ENCODE peak calls at places on chromosome 1, in six cellular contexts. One of them, this sample, is unnamed.
A peak's percentile ranks its signal among the peaks of the same experiment; 100 is the strongest.

GRCh38 chr1:100320311-100321097 is 31.8 kb upstream of the CDC14A start:
- DNase-seq in PC-3: no peak
- DNase-seq in GM12864: no peak
- DNase-seq in tibial nerve: no peak
- DNase-seq in neural crest cell: no peak
- DNase-seq in mucosa of descending colon: no peak
- DNase-seq in this sample: no peak

GRCh38 chr1:18249691-18250090 is 142.1 kb downstream of the IGSF21 start:
- DNase-seq in tibial nerve: no peak
- DNase-seq in GM12864: no peak
- DNase-seq in neural crest cell: no peak
- DNase-seq in PC-3: no peak
- DNase-seq in mucosa of descending colon: no peak
- DNase-seq in this sample: no peak

GRCh38 chr1:201359873-201360210 is 17.6 kb downstream of the TNNT2 start:
- DNase-seq in neural crest cell: no peak
- DNase-seq in PC-3: no peak
- DNase-seq in tibial nerve: no peak
- DNase-seq in GM12864: no peak
- DNase-seq in mucosa of descending colon: no peak
- DNase-seq in this sample: no peak

GRCh38 chr1:119341372-119341947 is 27.1 kb upstream of the HAO2 start:
- DNase-seq in GM12864: no peak
- DNase-seq in mucosa of descending colon: no peak
- DNase-seq in tibial nerve: no peak
- DNase-seq in neural crest cell: no peak
- DNase-seq in PC-3: no peak
- DNase-seq in this sample: no peak

GRCh38 chr1:17359031-17359430 is 13.0 kb upstream of the PADI6 start:
- DNase-seq in tibial nerve: no peak
- DNase-seq in GM12864: no peak
- DNase-seq in neural crest cell: no peak
- DNase-seq in mucosa of descending colon: no peak
- DNase-seq in PC-3: no peak
- DNase-seq in this sample: no peak

GRCh38 chr1:26700711-26701110 is 4.9 kb downstream of the ARID1A start:
- DNase-seq in mucosa of descending colon: no peak
- DNase-seq in PC-3: no peak
- DNase-seq in tibial nerve: no peak
- DNase-seq in neural crest cell: no peak
- DNase-seq in GM12864: no peak
- DNase-seq in this sample: no peak

GRCh38 chr1:214008791-214009612 is 21.2 kb downstream of the PROX1 start:
- DNase-seq in mucosa of descending colon: no peak
- DNase-seq in tibial nerve: no peak
- DNase-seq in PC-3: no peak
- DNase-seq in GM12864: no peak
- DNase-seq in neural crest cell: no peak
- DNase-seq in this sample: no peak

GRCh38 chr1:233328661-233329498 is 1.4 kb downstream of the MAP3K21 start:
- DNase-seq in PC-3: peak; percentile 38
- DNase-seq in GM12864: no peak
- DNase-seq in neural crest cell: no peak
- DNase-seq in mucosa of descending colon: peak; percentile 64
- DNase-seq in tibial nerve: no peak
- DNase-seq in this sample: no peak

GRCh38 chr1:75985827-75986226 is 53.6 kb upstream of the ASB17 start:
- DNase-seq in GM12864: peak; percentile 62
- DNase-seq in mucosa of descending colon: no peak
- DNase-seq in neural crest cell: no peak
- DNase-seq in PC-3: peak; percentile 53
- DNase-seq in tibial nerve: no peak
- DNase-seq in this sample: no peak

GRCh38 chr1:182679684-182680083 is 4.7 kb downstream of the RGS8 start:
- DNase-seq in mucosa of descending colon: no peak
- DNase-seq in PC-3: no peak
- DNase-seq in tibial nerve: no peak
- DNase-seq in neural crest cell: no peak
- DNase-seq in GM12864: no peak
- DNase-seq in this sample: no peak

GRCh38 chr1:159881930-159882839 is 17.8 kb downstream of the CFAP45 start:
- DNase-seq in PC-3: peak; percentile 100
- DNase-seq in neural crest cell: no peak
- DNase-seq in GM12864: no peak
- DNase-seq in mucosa of descending colon: peak; percentile 96
- DNase-seq in tibial nerve: peak; percentile 20
- DNase-seq in this sample: no peak

DNA sequence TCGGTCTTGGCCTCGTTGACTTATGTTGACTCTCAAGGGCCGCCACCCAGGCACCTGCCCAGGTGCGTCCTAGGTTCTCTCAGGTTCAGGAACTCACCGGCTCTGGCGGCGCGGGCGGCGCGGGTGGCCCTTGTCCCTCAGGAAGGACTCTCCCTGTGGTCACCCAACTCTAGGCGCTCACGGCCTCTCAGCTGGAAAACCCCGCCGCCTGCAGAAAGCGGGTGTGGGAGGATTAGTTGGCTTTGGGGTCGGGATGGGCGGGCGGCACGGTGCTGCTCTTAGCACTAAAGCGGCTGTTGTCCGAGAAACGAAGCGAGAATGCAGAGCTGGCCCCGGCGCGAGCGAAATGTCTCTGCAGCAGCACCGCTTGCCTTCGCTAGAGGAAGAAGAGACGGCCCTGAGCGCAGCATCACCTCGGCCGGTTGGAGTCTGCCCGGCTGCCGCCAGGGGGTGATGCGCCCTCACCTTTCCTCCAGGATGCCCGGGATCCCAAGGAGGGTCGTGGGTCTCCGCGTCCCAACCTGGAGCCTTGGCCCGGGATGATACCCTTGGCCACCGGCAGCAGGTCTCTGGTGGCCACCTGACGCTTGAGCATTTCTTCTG is 8.1 kb upstream of the TADA1 start:
- DNase-seq in GM12864: no peak
- DNase-seq in mucosa of descending colon: peak; percentile 59
- DNase-seq in neural crest cell: peak; percentile 70
- DNase-seq in PC-3: no peak
- DNase-seq in tibial nerve: no peak
- DNase-seq in this sample: no peak
- TF ChIP-seq CTCF in GM12864: peak; percentile 73
- TF ChIP-seq CTCF in mucosa of descending colon: no peak
- TF ChIP-seq CTCF in neural crest cell: peak; percentile 75
- TF ChIP-seq CTCF in PC-3: no peak
- TF ChIP-seq CTCF in tibial nerve: peak; percentile 48
- TF ChIP-seq CTCF in this sample: peak; percentile 48

GRCh38 chr1:230170153-230170547 is 103.1 kb downstream of the GALNT2 start:
- DNase-seq in neural crest cell: no peak
- DNase-seq in PC-3: no peak
- DNase-seq in tibial nerve: no peak
- DNase-seq in GM12864: no peak
- DNase-seq in mucosa of descending colon: no peak
- DNase-seq in this sample: no peak

GRCh38 chr1:230165526-230165925 is 98.5 kb downstream of the GALNT2 start:
- DNase-seq in neural crest cell: no peak
- DNase-seq in PC-3: no peak
- DNase-seq in mucosa of descending colon: no peak
- DNase-seq in GM12864: no peak
- DNase-seq in tibial nerve: no peak
- DNase-seq in this sample: peak; percentile 72

GRCh38 chr1:230169454-230170152 is 102.6 kb downstream of the GALNT2 start:
- DNase-seq in neural crest cell: no peak
- DNase-seq in mucosa of descending colon: no peak
- DNase-seq in PC-3: no peak
- DNase-seq in GM12864: no peak
- DNase-seq in tibial nerve: no peak
- DNase-seq in this sample: peak; percentile 30

GRCh38 chr1:230166366-230167132 is 99.5 kb downstream of the GALNT2 start:
- DNase-seq in tibial nerve: no peak
- DNase-seq in neural crest cell: no peak
- DNase-seq in PC-3: no peak
- DNase-seq in mucosa of descending colon: no peak
- DNase-seq in GM12864: no peak
- DNase-seq in this sample: peak; percentile 32

GRCh38 chr1:230167419-230167852 is 100.4 kb downstream of the GALNT2 start:
- DNase-seq in mucosa of descending colon: no peak
- DNase-seq in PC-3: peak; percentile 88
- DNase-seq in GM12864: peak; percentile 47
- DNase-seq in tibial nerve: no peak
- DNase-seq in neural crest cell: no peak
- DNase-seq in this sample: peak; percentile 40
- TF ChIP-seq CTCF in mucosa of descending colon: peak; percentile 58
- TF ChIP-seq CTCF in PC-3: peak; percentile 99
- TF ChIP-seq CTCF in GM12864: peak; percentile 91
- TF ChIP-seq CTCF in tibial nerve: peak; percentile 53
- TF ChIP-seq CTCF in neural crest cell: peak; percentile 64
- TF ChIP-seq CTCF in this sample: peak; percentile 53

DNA sequence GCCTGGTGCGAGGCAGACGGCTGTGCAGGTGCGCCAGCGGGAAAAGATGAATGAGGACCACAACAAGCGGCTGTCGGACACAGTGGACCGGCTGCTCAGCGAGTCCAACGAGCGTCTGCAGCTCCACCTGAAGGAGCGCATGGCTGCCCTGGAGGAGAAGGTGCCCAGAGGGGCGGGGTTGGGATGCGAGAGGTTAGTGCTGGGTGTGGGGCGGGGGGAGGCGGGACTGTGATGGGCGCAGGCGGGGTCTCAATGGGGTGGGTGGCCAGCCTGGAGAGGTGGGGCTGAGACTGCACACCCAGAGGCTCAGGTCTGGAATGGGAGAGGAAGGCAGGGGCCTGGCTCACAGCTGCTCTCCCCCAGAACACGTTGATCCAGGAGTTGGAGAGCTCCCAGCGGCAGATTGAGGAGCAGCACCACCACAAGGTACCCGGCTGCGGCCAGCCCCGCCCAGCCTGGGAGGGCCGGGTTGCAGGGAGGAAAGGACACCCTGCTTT is 22.3 kb downstream of the PPFIA4 start:
- DNase-seq in neural crest cell: no peak
- DNase-seq in mucosa of descending colon: no peak
- DNase-seq in PC-3: no peak
- DNase-seq in tibial nerve: no peak
- DNase-seq in GM12864: no peak
- DNase-seq in this sample: no peak
- TF ChIP-seq CTCF in neural crest cell: no peak
- TF ChIP-seq CTCF in mucosa of descending colon: no peak
- TF ChIP-seq CTCF in PC-3: no peak
- TF ChIP-seq CTCF in tibial nerve: no peak
- TF ChIP-seq CTCF in GM12864: no peak
- TF ChIP-seq CTCF in this sample: no peak

GRCh38 chr1:82759035-82759434 is 958.3 kb downstream of the ADGRL2 start:
- DNase-seq in PC-3: peak; percentile 44
- DNase-seq in mucosa of descending colon: no peak
- DNase-seq in tibial nerve: no peak
- DNase-seq in neural crest cell: no peak
- DNase-seq in GM12864: no peak
- DNase-seq in this sample: no peak
- TF ChIP-seq CTCF in PC-3: peak; percentile 54
- TF ChIP-seq CTCF in mucosa of descending colon: no peak
- TF ChIP-seq CTCF in tibial nerve: no peak
- TF ChIP-seq CTCF in neural crest cell: peak; percentile 34
- TF ChIP-seq CTCF in GM12864: no peak
- TF ChIP-seq CTCF in this sample: peak; percentile 18

DNA sequence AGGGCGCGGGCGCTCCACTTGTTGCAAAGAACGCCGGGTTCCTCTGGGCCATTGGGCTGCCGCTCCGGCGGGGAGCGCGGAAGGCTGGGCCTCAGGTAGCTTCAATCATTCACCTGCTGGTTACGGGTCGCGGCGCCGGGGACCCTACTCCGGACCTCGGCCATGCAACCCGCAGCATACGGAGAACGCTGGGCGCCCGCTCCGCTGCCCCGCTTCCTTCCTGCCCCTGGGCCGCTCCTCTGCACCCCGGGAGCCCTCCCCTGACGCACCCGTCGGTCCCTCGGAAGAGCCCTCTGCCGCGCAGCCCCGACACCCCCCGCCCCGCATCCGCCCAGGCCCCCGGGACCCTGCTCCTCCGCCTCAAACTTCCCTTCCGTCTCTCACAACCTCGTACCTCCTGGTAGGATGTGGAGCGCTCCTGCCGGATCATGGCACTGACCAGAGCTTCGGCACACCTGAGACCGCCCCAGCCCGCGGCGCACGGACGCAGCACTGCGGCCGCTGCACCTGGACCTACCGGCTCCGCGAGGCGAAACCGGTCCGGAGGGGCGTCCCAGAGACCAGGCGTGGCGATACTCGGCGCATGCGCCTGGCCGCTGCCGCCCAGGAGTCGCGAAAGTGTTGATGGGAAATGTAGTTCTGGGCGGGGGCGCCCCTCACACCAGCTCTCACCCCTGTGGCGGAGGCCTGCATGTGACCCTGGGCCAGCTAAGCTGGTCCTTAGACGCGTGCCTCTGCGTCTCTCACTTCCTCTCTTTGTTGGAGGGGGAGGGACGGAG is at the start of gene PACC1:
- DNase-seq in PC-3: peak; percentile 98
- DNase-seq in neural crest cell: peak; percentile 89
- DNase-seq in tibial nerve: peak; percentile 76
- DNase-seq in GM12864: peak; percentile 96
- DNase-seq in mucosa of descending colon: peak; percentile 94
- DNase-seq in this sample: peak; percentile 94
- TF ChIP-seq CTCF in PC-3: no peak
- TF ChIP-seq CTCF in neural crest cell: no peak
- TF ChIP-seq CTCF in tibial nerve: no peak
- TF ChIP-seq CTCF in GM12864: peak; percentile 1
- TF ChIP-seq CTCF in mucosa of descending colon: no peak
- TF ChIP-seq CTCF in this sample: no peak

GRCh38 chr1:88683848-88684481 is at the start of gene PKN2:
- DNase-seq in tibial nerve: peak; percentile 94
- DNase-seq in PC-3: peak; percentile 99
- DNase-seq in mucosa of descending colon: peak; percentile 99
- DNase-seq in neural crest cell: peak; percentile 91
- DNase-seq in GM12864: peak; percentile 94
- DNase-seq in this sample: peak; percentile 99
- TF ChIP-seq CTCF in tibial nerve: peak; percentile 20
- TF ChIP-seq CTCF in PC-3: peak; percentile 8
- TF ChIP-seq CTCF in mucosa of descending colon: peak; percentile 24
- TF ChIP-seq CTCF in neural crest cell: peak; percentile 43
- TF ChIP-seq CTCF in GM12864: peak; percentile 12
- TF ChIP-seq CTCF in this sample: peak; percentile 28